ENCODE peak calls at places on chromosomes 6 and 20, in five cellular contexts. One of them, this sample, is unnamed.

GRCh38 chr20:4113546-4113945 is 98.2 kb upstream of the RNF24 start:
- DNase-seq in sigmoid colon: no peak
- DNase-seq in heart right ventricle: no peak
- DNase-seq in GM23338: no peak
- DNase-seq in CD4-positive, alpha-beta memory T cell: no peak
- DNase-seq in this sample: no peak

GRCh38 chr6:54053893-54054391 is 57.3 kb upstream of the MLIP start:
- DNase-seq in sigmoid colon: no peak
- DNase-seq in heart right ventricle: no peak
- DNase-seq in GM23338: peak; percentile 17
- DNase-seq in CD4-positive, alpha-beta memory T cell: no peak
- DNase-seq in this sample: no peak

GRCh38 chr20:63835031-63835858 is 4.2 kb upstream of the ZBTB46 start:
- DNase-seq in sigmoid colon: peak; percentile 93
- DNase-seq in heart right ventricle: peak; percentile 87
- DNase-seq in GM23338: peak; percentile 98
- DNase-seq in CD4-positive, alpha-beta memory T cell: no peak
- DNase-seq in this sample: peak; percentile 99

GRCh38 chr20:9617940-9618339 is 103.5 kb downstream of the LAMP5 start:
- DNase-seq in sigmoid colon: no peak
- DNase-seq in heart right ventricle: no peak
- DNase-seq in GM23338: peak; percentile 70
- DNase-seq in CD4-positive, alpha-beta memory T cell: no peak
- DNase-seq in this sample: peak; percentile 35

GRCh38 chr6:52457096-52457495 is 37.0 kb downstream of the EFHC1 start:
- DNase-seq in sigmoid colon: no peak
- DNase-seq in heart right ventricle: no peak
- DNase-seq in GM23338: no peak
- DNase-seq in CD4-positive, alpha-beta memory T cell: no peak
- DNase-seq in this sample: no peak

GRCh38 chr6:141169419-141169818 is 963.3 kb upstream of the GJE1 start:
- DNase-seq in sigmoid colon: no peak
- DNase-seq in heart right ventricle: no peak
- DNase-seq in GM23338: peak; percentile 69
- DNase-seq in CD4-positive, alpha-beta memory T cell: no peak
- DNase-seq in this sample: peak; percentile 47

GRCh38 chr6:144383336-144383735 is 98.2 kb downstream of the UTRN start:
- DNase-seq in sigmoid colon: no peak
- DNase-seq in heart right ventricle: no peak
- DNase-seq in GM23338: no peak
- DNase-seq in CD4-positive, alpha-beta memory T cell: no peak
- DNase-seq in this sample: no peak

GRCh38 chr6:156778615-156779205 is 1.5 kb downstream of the ARID1B start:
- DNase-seq in sigmoid colon: peak; percentile 80
- DNase-seq in heart right ventricle: peak; percentile 69
- DNase-seq in GM23338: peak; percentile 52
- DNase-seq in CD4-positive, alpha-beta memory T cell: peak; percentile 45
- DNase-seq in this sample: peak; percentile 70

GRCh38 chr6:98687776-98688175 is 146.6 kb upstream of the POU3F2 start:
- DNase-seq in sigmoid colon: no peak
- DNase-seq in heart right ventricle: no peak
- DNase-seq in GM23338: no peak
- DNase-seq in CD4-positive, alpha-beta memory T cell: no peak
- DNase-seq in this sample: no peak

GRCh38 chr6:158322724-158323560 is 10.7 kb downstream of the TULP4 start:
- DNase-seq in sigmoid colon: no peak
- DNase-seq in heart right ventricle: no peak
- DNase-seq in GM23338: no peak
- DNase-seq in CD4-positive, alpha-beta memory T cell: no peak
- DNase-seq in this sample: no peak

GRCh38 chr6:39196648-39197047 is 32.6 kb downstream of the KCNK5 start:
- DNase-seq in sigmoid colon: no peak
- DNase-seq in heart right ventricle: no peak
- DNase-seq in GM23338: no peak
- DNase-seq in CD4-positive, alpha-beta memory T cell: no peak
- DNase-seq in this sample: no peak

GRCh38 chr6:46053034-46053933 is 37.6 kb upstream of the CLIC5 start:
- DNase-seq in sigmoid colon: no peak
- DNase-seq in heart right ventricle: no peak
- DNase-seq in GM23338: no peak
- DNase-seq in CD4-positive, alpha-beta memory T cell: no peak
- DNase-seq in this sample: no peak

GRCh38 chr6:138371720-138372119 is 6.0 kb upstream of the SMIM28 start:
- DNase-seq in sigmoid colon: no peak
- DNase-seq in heart right ventricle: no peak
- DNase-seq in GM23338: no peak
- DNase-seq in CD4-positive, alpha-beta memory T cell: no peak
- DNase-seq in this sample: no peak

GRCh38 chr6:43924222-43924702 is 154.3 kb downstream of the VEGFA start:
- DNase-seq in sigmoid colon: peak; percentile 54
- DNase-seq in heart right ventricle: no peak
- DNase-seq in GM23338: no peak
- DNase-seq in CD4-positive, alpha-beta memory T cell: peak; percentile 29
- DNase-seq in this sample: no peak

GRCh38 chr6:37779902-37780628 is 39.5 kb upstream of the ZFAND3 start:
- DNase-seq in sigmoid colon: no peak
- DNase-seq in heart right ventricle: no peak
- DNase-seq in GM23338: peak; percentile 7
- DNase-seq in CD4-positive, alpha-beta memory T cell: no peak
- DNase-seq in this sample: no peak

GRCh38 chr20:47175501-47175900 is 181.0 kb downstream of the ZMYND8 start:
- DNase-seq in sigmoid colon: no peak
- DNase-seq in heart right ventricle: no peak
- DNase-seq in GM23338: no peak
- DNase-seq in CD4-positive, alpha-beta memory T cell: no peak
- DNase-seq in this sample: no peak

GRCh38 chr20:62741191-62741676 is 32.6 kb downstream of the NTSR1 start:
- DNase-seq in sigmoid colon: peak; percentile 48
- DNase-seq in heart right ventricle: peak; percentile 4
- DNase-seq in GM23338: peak; percentile 73
- DNase-seq in CD4-positive, alpha-beta memory T cell: no peak
- DNase-seq in this sample: peak; percentile 89

GRCh38 chr6:79396625-79397024 is 140.6 kb downstream of the LCA5 start:
- DNase-seq in sigmoid colon: no peak
- DNase-seq in heart right ventricle: no peak
- DNase-seq in GM23338: no peak
- DNase-seq in CD4-positive, alpha-beta memory T cell: no peak
- DNase-seq in this sample: no peak

GRCh38 chr20:17314262-17314661 is 87.4 kb downstream of the PCSK2 start:
- DNase-seq in sigmoid colon: no peak
- DNase-seq in heart right ventricle: no peak
- DNase-seq in GM23338: no peak
- DNase-seq in CD4-positive, alpha-beta memory T cell: no peak
- DNase-seq in this sample: no peak

GRCh38 chr20:61127311-61128044 is 124.6 kb upstream of the CDH4 start:
- DNase-seq in sigmoid colon: no peak
- DNase-seq in heart right ventricle: no peak
- DNase-seq in GM23338: no peak
- DNase-seq in CD4-positive, alpha-beta memory T cell: no peak
- DNase-seq in this sample: no peak

GRCh38 chr20:61655591-61655990 is 403.5 kb downstream of the CDH4 start:
- DNase-seq in sigmoid colon: no peak
- DNase-seq in heart right ventricle: no peak
- DNase-seq in GM23338: no peak
- DNase-seq in CD4-positive, alpha-beta memory T cell: no peak
- DNase-seq in this sample: no peak

GRCh38 chr6:7108964-7109836 is 1.4 kb downstream of the RREB1 start:
- DNase-seq in sigmoid colon: peak; percentile 91
- DNase-seq in heart right ventricle: peak; percentile 55
- DNase-seq in GM23338: peak; percentile 46
- DNase-seq in CD4-positive, alpha-beta memory T cell: peak; percentile 31
- DNase-seq in this sample: peak; percentile 73

GRCh38 chr6:1170793-1171192 is 141.1 kb upstream of the FOXQ1 start:
- DNase-seq in sigmoid colon: no peak
- DNase-seq in heart right ventricle: no peak
- DNase-seq in GM23338: no peak
- DNase-seq in CD4-positive, alpha-beta memory T cell: no peak
- DNase-seq in this sample: no peak

GRCh38 chr6:21984135-21984534 is 312.7 kb downstream of the PRL start:
- DNase-seq in sigmoid colon: no peak
- DNase-seq in heart right ventricle: no peak
- DNase-seq in GM23338: no peak
- DNase-seq in CD4-positive, alpha-beta memory T cell: no peak
- DNase-seq in this sample: no peak

GRCh38 chr6:73640179-73640750 is 13.5 kb downstream of the SLC17A5 start:
- DNase-seq in sigmoid colon: no peak
- DNase-seq in heart right ventricle: no peak
- DNase-seq in GM23338: no peak
- DNase-seq in CD4-positive, alpha-beta memory T cell: no peak
- DNase-seq in this sample: no peak

GRCh38 chr20:37533154-37533715 is 5.6 kb upstream of the BLCAP start:
- DNase-seq in sigmoid colon: no peak
- DNase-seq in heart right ventricle: no peak
- DNase-seq in GM23338: no peak
- DNase-seq in CD4-positive, alpha-beta memory T cell: no peak
- DNase-seq in this sample: no peak

GRCh38 chr6:3612341-3613041 is 139.0 kb downstream of the PXDC1 start:
- DNase-seq in sigmoid colon: no peak
- DNase-seq in heart right ventricle: no peak
- DNase-seq in GM23338: no peak
- DNase-seq in CD4-positive, alpha-beta memory T cell: no peak
- DNase-seq in this sample: no peak

GRCh38 chr6:30935018-30935417 is 3.0 kb upstream of the SFTA2 start:
- DNase-seq in sigmoid colon: no peak
- DNase-seq in heart right ventricle: no peak
- DNase-seq in GM23338: no peak
- DNase-seq in CD4-positive, alpha-beta memory T cell: no peak
- DNase-seq in this sample: peak; percentile 22
- H3K4me3 ChIP-seq in sigmoid colon: no peak overlapping the region
- H3K4me3 ChIP-seq in heart right ventricle: no peak overlapping the region
- H3K4me3 ChIP-seq in GM23338: no peak overlapping the region
- H3K4me3 ChIP-seq in CD4-positive, alpha-beta memory T cell: no peak overlapping the region
- H3K4me3 ChIP-seq in this sample: no peak overlapping the region

GRCh38 chr6:169380493-169380892 is 126.8 kb upstream of the THBS2 start:
- DNase-seq in sigmoid colon: no peak
- DNase-seq in heart right ventricle: no peak
- DNase-seq in GM23338: no peak
- DNase-seq in CD4-positive, alpha-beta memory T cell: no peak
- DNase-seq in this sample: no peak

GRCh38 chr6:169383265-169383664 is 129.6 kb upstream of the THBS2 start:
- DNase-seq in sigmoid colon: no peak
- DNase-seq in heart right ventricle: no peak
- DNase-seq in GM23338: no peak
- DNase-seq in CD4-positive, alpha-beta memory T cell: no peak
- DNase-seq in this sample: no peak

GRCh38 chr6:169381988-169382387 is 128.3 kb upstream of the THBS2 start:
- DNase-seq in sigmoid colon: no peak
- DNase-seq in heart right ventricle: no peak
- DNase-seq in GM23338: no peak
- DNase-seq in CD4-positive, alpha-beta memory T cell: no peak
- DNase-seq in this sample: no peak

GRCh38 chr6:169384291-169384690 is 130.6 kb upstream of the THBS2 start:
- DNase-seq in sigmoid colon: no peak
- DNase-seq in heart right ventricle: no peak
- DNase-seq in GM23338: no peak
- DNase-seq in CD4-positive, alpha-beta memory T cell: no peak
- DNase-seq in this sample: no peak

GRCh38 chr6:169382735-169383134 is 129.1 kb upstream of the THBS2 start:
- DNase-seq in sigmoid colon: no peak
- DNase-seq in heart right ventricle: no peak
- DNase-seq in GM23338: no peak
- DNase-seq in CD4-positive, alpha-beta memory T cell: no peak
- DNase-seq in this sample: no peak
- H3K27me3 ChIP-seq in sigmoid colon: no peaks in the 10 kb centered on the region
- H3K27me3 ChIP-seq in heart right ventricle: peaks cover 7% of the 10 kb centered on the region
- H3K27me3 ChIP-seq in GM23338: no peaks in the 10 kb centered on the region
- H3K27me3 ChIP-seq in CD4-positive, alpha-beta memory T cell: no peaks in the 10 kb centered on the region
- H3K27me3 ChIP-seq in this sample: no peaks in the 10 kb centered on the region

DNA sequence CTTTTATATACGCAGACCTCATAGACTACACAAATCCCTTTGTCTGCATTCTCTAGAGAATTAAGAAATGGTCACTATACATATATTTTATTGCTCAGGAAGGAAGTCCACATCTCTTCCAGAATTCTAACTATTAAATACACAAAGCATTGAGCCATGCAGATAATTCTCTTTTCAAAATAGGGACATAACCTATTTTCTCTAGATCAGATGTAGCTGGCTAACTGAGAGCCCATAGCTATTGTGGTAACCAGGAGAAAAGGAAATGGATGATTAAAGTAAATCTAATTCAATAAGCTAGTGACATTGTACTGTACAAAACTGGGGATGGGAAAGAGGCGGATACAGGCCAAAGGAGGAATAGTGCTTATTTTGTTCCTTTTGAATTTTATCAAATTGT is 137.2 kb downstream of the BACH2 start:
- DNase-seq in sigmoid colon: no peak
- DNase-seq in heart right ventricle: no peak
- DNase-seq in GM23338: no peak
- DNase-seq in CD4-positive, alpha-beta memory T cell: no peak
- DNase-seq in this sample: no peak
- H3K4me3 ChIP-seq in sigmoid colon: no peak overlapping the region
- H3K4me3 ChIP-seq in heart right ventricle: no peak overlapping the region
- H3K4me3 ChIP-seq in GM23338: no peak overlapping the region
- H3K4me3 ChIP-seq in CD4-positive, alpha-beta memory T cell: no peak overlapping the region
- H3K4me3 ChIP-seq in this sample: no peak overlapping the region

DNA sequence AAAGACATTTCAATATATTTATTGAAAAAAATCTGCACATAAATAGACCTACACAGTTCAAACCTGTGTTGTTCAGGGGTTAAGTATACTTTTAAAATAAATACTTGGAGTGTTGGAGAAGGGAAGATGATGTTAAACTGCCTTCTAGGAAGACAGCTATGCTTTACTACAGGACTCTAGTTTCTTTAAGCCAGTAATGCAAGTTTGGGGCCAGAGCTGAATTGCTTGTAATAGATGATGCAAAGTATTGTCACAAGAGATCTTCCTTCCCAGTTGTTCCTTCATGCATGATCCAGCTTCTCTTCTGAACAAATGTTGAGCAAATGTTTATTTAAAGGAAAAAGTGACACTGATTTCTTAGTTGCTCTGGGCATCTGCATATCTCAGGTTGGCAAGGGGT is 20.2 kb upstream of the RIMS4 start:
- DNase-seq in sigmoid colon: no peak
- DNase-seq in heart right ventricle: no peak
- DNase-seq in GM23338: no peak
- DNase-seq in CD4-positive, alpha-beta memory T cell: no peak
- DNase-seq in this sample: no peak
- H3K27me3 ChIP-seq in sigmoid colon: peaks cover 6% of the 10 kb centered on the region
- H3K27me3 ChIP-seq in heart right ventricle: peaks cover 16% of the 10 kb centered on the region
- H3K27me3 ChIP-seq in GM23338: no peaks in the 10 kb centered on the region
- H3K27me3 ChIP-seq in CD4-positive, alpha-beta memory T cell: peaks cover 9% of the 10 kb centered on the region
- H3K27me3 ChIP-seq in this sample: no peaks in the 10 kb centered on the region

DNA sequence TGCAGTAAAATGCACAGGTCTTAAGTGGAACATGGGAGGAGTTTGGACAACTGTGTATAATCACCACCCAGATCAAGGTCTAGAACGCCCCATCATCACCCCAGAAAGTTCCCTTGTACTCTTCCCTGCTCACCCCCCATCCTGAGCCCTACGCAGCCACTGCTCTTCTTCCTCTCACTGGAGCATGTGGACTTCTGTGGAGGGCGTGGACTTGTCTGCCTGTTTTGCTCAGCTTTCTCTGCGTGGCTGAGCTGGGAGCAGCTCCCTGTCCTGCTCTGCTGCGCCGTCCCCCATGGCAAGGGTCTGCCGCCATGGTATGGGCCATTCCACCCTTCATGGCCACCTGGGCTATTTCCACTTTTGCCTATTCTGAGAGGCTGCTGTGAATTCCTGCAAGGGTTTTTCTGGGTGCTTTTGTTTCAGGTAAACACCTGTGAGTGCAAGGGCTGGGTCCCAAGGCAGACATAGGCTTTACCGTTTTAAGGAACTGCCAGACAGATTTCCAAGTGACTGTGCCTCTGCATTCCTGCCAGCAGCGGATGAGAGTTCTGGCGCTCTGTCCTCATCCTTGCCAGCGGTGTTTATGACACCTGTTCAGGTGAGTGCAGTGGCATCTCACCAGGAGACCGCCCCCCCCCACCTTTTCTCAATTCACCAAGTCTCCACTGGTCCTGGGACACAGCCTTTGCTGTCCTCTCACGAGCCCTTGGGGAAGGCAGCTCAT is 19.7 kb downstream of the PCK1 start:
- DNase-seq in sigmoid colon: peak; percentile 60
- DNase-seq in heart right ventricle: no peak
- DNase-seq in GM23338: no peak
- DNase-seq in CD4-positive, alpha-beta memory T cell: no peak
- DNase-seq in this sample: no peak
- H3K4me3 ChIP-seq in sigmoid colon: no peak overlapping the region
- H3K4me3 ChIP-seq in heart right ventricle: no peak overlapping the region
- H3K4me3 ChIP-seq in GM23338: no peak overlapping the region
- H3K4me3 ChIP-seq in CD4-positive, alpha-beta memory T cell: no peak overlapping the region
- H3K4me3 ChIP-seq in this sample: no peak overlapping the region

This sample was measured in H7.